ENCODE peak calls at places on chromosome 2, in nine cellular contexts. I, N, V, U, L, W, P, T and G are unnamed samples.

GRCh38 chr2:135256531-135257258 is 204.6 kb downstream of the RAB3GAP1 start:
- DNase-seq in N (no peak), P (no peak), W (peak), T (peak), I (no peak), U (peak), L (no peak), V (no peak), G (no peak)

GRCh38 chr2:75003276-75003675 is 44.8 kb downstream of the POLE4 start:
- DNase-seq in P (no peak), N (no peak), I (no peak), T (no peak), W (no peak), L (no peak), U (no peak), V (no peak), G (no peak)

GRCh38 chr2:164839914-164840457 is 1.6 kb downstream of the COBLL1 start:
- DNase-seq in T (peak), U (no peak), V (no peak), L (no peak), P (no peak), N (no peak), I (no peak), W (peak), G (no peak)

GRCh38 chr2:218387369-218388194 is 5.5 kb downstream of the SLC11A1 start:
- DNase-seq in U (no peak), T (no peak), I (no peak), P (no peak), N (peak), W (peak), L (peak), V (peak), G (no peak)

GRCh38 chr2:28709101-28709500 is 42.5 kb upstream of the PPP1CB start:
- DNase-seq in V (peak), L (no peak), N (no peak), I (no peak), W (peak), P (no peak), U (no peak), T (no peak), G (no peak)

GRCh38 chr2:102677219-102678215 is 58.2 kb downstream of the SLC9A2 start:
- DNase-seq in U (no peak), N (no peak), V (peak), T (peak), I (no peak), P (no peak), L (no peak), W (no peak), G (no peak)

GRCh38 chr2:54240515-54241219 is 15.4 kb downstream of the TSPYL6 start:
- DNase-seq in I (peak), P (no peak), N (no peak), T (peak), L (no peak), W (peak), U (no peak), V (no peak), G (no peak)

GRCh38 chr2:238709961-238710360 is 137.9 kb upstream of the TWIST2 start:
- DNase-seq in N (no peak), I (no peak), U (no peak), L (no peak), P (no peak), W (peak), T (no peak), V (no peak), G (no peak)

GRCh38 chr2:230934291-230935131 is 9.5 kb upstream of the GPR55 start:
- DNase-seq in L (no peak), V (no peak), P (no peak), T (no peak), N (no peak), U (no peak), W (no peak), I (no peak), G (no peak)

GRCh38 chr2:240988571-240989271 is 9.7 kb upstream of the SNED1 start:
- DNase-seq in T (no peak), N (no peak), P (no peak), U (no peak), L (no peak), W (no peak), I (no peak), V (no peak), G (no peak)

GRCh38 chr2:218003265-218003950 is 613 bp upstream of the TNS1 start:
- DNase-seq in N (no peak), U (no peak), T (no peak), W (peak), V (no peak), P (no peak), L (no peak), I (no peak), G (no peak)

GRCh38 chr2:162152147-162152546 is at the start of gene GCG:
- DNase-seq in U (no peak), N (no peak), T (no peak), W (no peak), V (no peak), I (no peak), L (no peak), P (no peak), G (no peak)

GRCh38 chr2:186544255-186544675 is 45.6 kb upstream of the ITGAV start:
- DNase-seq in L (no peak), P (no peak), T (peak), I (peak), V (no peak), U (no peak), W (peak), N (no peak), G (no peak)

GRCh38 chr2:238422940-238423339 is 3.8 kb upstream of the ASB1 start:
- DNase-seq in T (no peak), N (no peak), U (no peak), L (no peak), V (no peak), I (no peak), P (no peak), W (no peak), G (no peak)

GRCh38 chr2:14094592-14094991 is 537.9 kb upstream of the LRATD1 start:
- DNase-seq in T (no peak), P (no peak), W (no peak), V (no peak), N (no peak), I (no peak), L (peak), U (no peak), G (no peak)

GRCh38 chr2:177262137-177262536 is 2.4 kb downstream of the NFE2L2 start:
- DNase-seq in N (no peak), V (no peak), L (no peak), I (no peak), T (no peak), P (no peak), W (no peak), U (no peak), G (no peak)

GRCh38 chr2:28995765-28996164 is 14.7 kb downstream of the TOGARAM2 start:
- DNase-seq in N (no peak), V (no peak), I (no peak), U (no peak), W (no peak), L (no peak), P (no peak), T (no peak), G (no peak)

GRCh38 chr2:240053173-240054155 is at the start of gene OR6B3:
- DNase-seq in T (no peak), U (peak), P (no peak), V (no peak), I (no peak), L (no peak), W (no peak), N (no peak), G (no peak)

GRCh38 chr2:108988796-108989713 is at the start of gene EDAR:
- DNase-seq in I (no peak), W (no peak), T (no peak), P (no peak), N (peak), V (peak), L (peak), U (peak), G (peak)

GRCh38 chr2:46967990-46968647 is 52.5 kb upstream of the MCFD2 start:
- DNase-seq in U (no peak), L (no peak), N (no peak), T (peak), W (peak), I (peak), P (no peak), V (no peak), G (no peak)

GRCh38 chr2:174335605-174336402 is 1.1 kb downstream of the SP9 start:
- DNase-seq in I (peak), L (no peak), N (peak), P (no peak), T (no peak), W (no peak), U (peak), V (peak), G (peak)

GRCh38 chr2:219521066-219521880 is 7.0 kb downstream of the ASIC4 start:
- DNase-seq in P (no peak), I (peak), W (peak), L (no peak), N (no peak), U (no peak), T (no peak), V (peak), G (no peak)

GRCh38 chr2:22273853-22274252 is 1111.1 kb upstream of the KLHL29 start:
- DNase-seq in P (no peak), N (no peak), U (no peak), L (no peak), T (no peak), V (no peak), I (no peak), W (no peak), G (no peak)

GRCh38 chr2:217471329-217471728 is 531.5 kb downstream of the TNS1 start:
- DNase-seq in V (no peak), P (no peak), U (no peak), I (no peak), N (no peak), L (no peak), T (no peak), W (peak), G (no peak)

GRCh38 chr2:168181825-168182224 is 65.6 kb downstream of the STK39 start:
- DNase-seq in U (no peak), V (peak), I (no peak), W (no peak), T (no peak), L (no peak), N (no peak), P (no peak), G (no peak)

GRCh38 chr2:227415538-227416424 is 28.0 kb upstream of the SCYGR1 start:
- DNase-seq in N (no peak), P (no peak), L (no peak), U (no peak), V (no peak), W (peak), T (peak), I (peak), G (peak)

GRCh38 chr2:207504513-207505171 is 25.1 kb upstream of the CREB1 start:
- DNase-seq in W (peak), U (no peak), I (no peak), P (no peak), N (no peak), T (no peak), V (peak), L (no peak), G (no peak)

GRCh38 chr2:239190346-239190745 is 210.5 kb downstream of the HDAC4 start:
- DNase-seq in I (no peak), V (no peak), L (no peak), U (no peak), W (no peak), T (no peak), P (no peak), N (no peak), G (no peak)

GRCh38 chr2:33216508-33217182 is 259.8 kb upstream of the RASGRP3 start:
- DNase-seq in N (no peak), V (no peak), P (no peak), U (no peak), W (peak), L (no peak), I (no peak), T (no peak), G (no peak)

GRCh38 chr2:111897924-111898702 is at the start of gene MERTK:
- DNase-seq in P (peak), V (peak), W (peak), T (no peak), L (peak), N (peak), I (peak), U (peak), G (no peak)

GRCh38 chr2:128528133-128528532 is 209.5 kb upstream of the HS6ST1 start:
- DNase-seq in I (no peak), L (no peak), P (no peak), T (no peak), W (no peak), N (no peak), U (no peak), V (no peak), G (no peak)

GRCh38 chr2:240458044-240458899 is 22.8 kb downstream of the GPC1 start:
- DNase-seq in T (no peak), L (no peak), I (no peak), N (no peak), P (no peak), W (no peak), U (no peak), V (no peak), G (no peak)

GRCh38 chr2:238130111-238130695 is 8.3 kb upstream of the KLHL30 start:
- DNase-seq in N (no peak), P (no peak), I (no peak), W (no peak), T (no peak), U (no peak), V (no peak), L (no peak), G (no peak)